ENCODE peak calls at places on chromosomes 6 and 20, in ten cellular contexts. N is RPMI7951; H is psoas muscle; X is type B pancreatic cell; U is effector CD8-positive, alpha-beta T cell; P is brain pericyte; S is neural crest cell; L is right lobe of liver; B is natural killer cell treated with Interleukin-12 subunit alpha and Interleukin-12 subunit beta and Interleukin-15 and Interleukin-18, amount 100 ng/mL, for 72 hours; D is NCI-H2029 treated with DMSO at 0.1 percent for 48 hours. W is an unnamed sample.

GRCh38 chr20:23541330-23541729 is 27.0 kb downstream of the CST9L start:
- DNase-seq in N (no peak), H (no peak), X (no peak), U (no peak), P (no peak), S (no peak), L (no peak), B (no peak), D (no peak), W (peak; percentile 26)

GRCh38 chr6:108541843-108542795 is 18.6 kb upstream of the FOXO3 start:
- DNase-seq in N (peak; percentile 72), H (peak; percentile 83), X (no peak), U (peak; percentile 52), P (peak; percentile 40), S (peak; percentile 59), L (peak; percentile 57), B (peak; percentile 71), D (peak; percentile 64), W (peak; percentile 74)

GRCh38 chr6:18327621-18328548 is 59.3 kb upstream of the RNF144B start:
- DNase-seq in N (no peak), H (peak; percentile 67), X (no peak), U (no peak), P (no peak), S (no peak), L (no peak), B (no peak), D (no peak), W (no peak)

GRCh38 chr20:17505664-17506517 is 25.3 kb downstream of the BFSP1 start:
- DNase-seq in N (peak; percentile 50), H (no peak), X (no peak), U (no peak), P (no peak), S (no peak), L (no peak), B (peak; percentile 81), D (no peak), W (no peak)

GRCh38 chr20:47152078-47152477 is 204.4 kb downstream of the ZMYND8 start:
- DNase-seq in N (no peak), H (no peak), X (no peak), U (no peak), P (no peak), S (no peak), L (no peak), B (no peak), D (no peak), W (no peak)

GRCh38 chr6:20433929-20434328 is 32.2 kb downstream of the E2F3 start:
- DNase-seq in N (no peak), H (no peak), X (no peak), U (no peak), P (no peak), S (no peak), L (no peak), B (no peak), D (no peak), W (no peak)

GRCh38 chr6:146300540-146300939 is 243.1 kb upstream of the RAB32 start:
- DNase-seq in N (no peak), H (no peak), X (no peak), U (no peak), P (no peak), S (no peak), L (no peak), B (no peak), D (no peak), W (no peak)

GRCh38 chr6:147664092-147664491 is 155.6 kb downstream of the SAMD5 start:
- DNase-seq in N (no peak), H (no peak), X (no peak), U (no peak), P (no peak), S (no peak), L (no peak), B (no peak), D (no peak), W (no peak)

GRCh38 chr6:31582230-31582601 is at the start of gene LTB:
- DNase-seq in N (no peak), H (no peak), X (no peak), U (peak; percentile 70), P (no peak), S (no peak), L (peak; percentile 45), B (no peak), D (no peak), W (no peak)

GRCh38 chr6:144248470-144249301 is 36.4 kb upstream of the UTRN start:
- DNase-seq in N (peak; percentile 82), H (no peak), X (no peak), U (no peak), P (no peak), S (no peak), L (no peak), B (no peak), D (no peak), W (peak; percentile 8)

GRCh38 chr6:19159087-19159486 is 678.1 kb upstream of the ID4 start:
- DNase-seq in N (no peak), H (no peak), X (no peak), U (no peak), P (no peak), S (no peak), L (no peak), B (no peak), D (no peak), W (no peak)

GRCh38 chr6:97958143-97958542 is 675.1 kb upstream of the MMS22L start:
- DNase-seq in N (peak; percentile 56), H (peak; percentile 48), X (no peak), U (no peak), P (no peak), S (peak; percentile 5), L (no peak), B (peak; percentile 57), D (no peak), W (peak; percentile 54)

GRCh38 chr6:45326698-45327417 is 1.3 kb upstream of the RUNX2 start:
- DNase-seq in N (peak; percentile 40), H (no peak), X (no peak), U (no peak), P (no peak), S (no peak), L (no peak), B (no peak), D (no peak), W (no peak)

GRCh38 chr6:142297996-142298753 is 3.6 kb upstream of the ADGRG6 start:
- DNase-seq in N (peak; percentile 41), H (no peak), X (no peak), U (no peak), P (no peak), S (no peak), L (no peak), B (no peak), D (no peak), W (peak; percentile 84)

GRCh38 chr6:35078896-35079295 is 62.2 kb downstream of the TCP11 start:
- DNase-seq in N (no peak), H (no peak), X (no peak), U (no peak), P (no peak), S (no peak), L (peak; percentile 12), B (peak; percentile 35), D (no peak), W (no peak)

GRCh38 chr20:62944184-62944583 is 6.2 kb downstream of the GID8 start:
- DNase-seq in N (no peak), H (no peak), X (no peak), U (no peak), P (no peak), S (no peak), L (no peak), B (no peak), D (no peak), W (no peak)

GRCh38 chr6:37741757-37742400 is 44.2 kb upstream of the MDGA1 start:
- DNase-seq in N (peak; percentile 10), H (peak; percentile 57), X (no peak), U (no peak), P (no peak), S (peak; percentile 11), L (peak; percentile 42), B (no peak), D (no peak), W (peak; percentile 27)

GRCh38 chr20:4782373-4782772 is 60.7 kb downstream of the PRND start:
- DNase-seq in N (no peak), H (no peak), X (no peak), U (no peak), P (no peak), S (no peak), L (no peak), B (no peak), D (no peak), W (no peak)

GRCh38 chr20:12371955-12372354 is 454.3 kb downstream of the BTBD3 start:
- DNase-seq in N (no peak), H (no peak), X (no peak), U (no peak), P (no peak), S (no peak), L (no peak), B (no peak), D (peak; percentile 78), W (no peak)

W was measured in HT1080.